ENCODE peak calls at places on chromosomes 16 and 17, in ten cellular contexts. B is A549, I is SK-N-SH, S is stomach, Q is sigmoid colon, M is ovary, F is GM12878, P is tibial nerve, Y is H1, K is transverse colon. J is an unnamed sample.

GRCh38 chr16:53445534-53445933 is 11.3 kb downstream of the RBL2 start:
- DNase-seq in Y (no peak), B (no peak), F (no peak), S (no peak), M (no peak), Q (no peak), P (no peak), I (no peak), K (no peak), J (no peak)

GRCh38 chr16:78264642-78265041 is 165.2 kb downstream of the WWOX start:
- DNase-seq in B (no peak), I (no peak), S (no peak), Y (no peak), M (no peak), F (no peak), K (no peak), P (no peak), Q (no peak), J (no peak)

GRCh38 chr17:39064374-39064773 is 87.1 kb downstream of the PLXDC1 start:
- DNase-seq in B (no peak), P (no peak), Q (no peak), Y (no peak), I (no peak), S (no peak), K (no peak), F (no peak), M (no peak), J (no peak)

GRCh38 chr17:9842057-9842758 is 16.5 kb downstream of the GLP2R start:
- DNase-seq in P (peak; percentile 43), S (peak; percentile 27), M (peak; percentile 80), Q (peak; percentile 95), F (no peak), Y (no peak), I (no peak), K (peak; percentile 52), B (peak; percentile 65), J (no peak)

GRCh38 chr16:15879255-15879804 is 9.1 kb downstream of the CEP20 start:
- DNase-seq in B (peak; percentile 90), S (no peak), M (no peak), Y (no peak), I (no peak), P (no peak), F (no peak), Q (no peak), K (no peak), J (no peak)

GRCh38 chr16:9521749-9522370 is 430.4 kb downstream of the HAPSTR1 start:
- DNase-seq in F (no peak), B (no peak), K (no peak), Q (no peak), I (no peak), S (no peak), M (no peak), Y (no peak), P (no peak), J (no peak)

GRCh38 chr17:51059781-51060180 is 60.9 kb downstream of the SPAG9 start:
- DNase-seq in K (no peak), B (no peak), M (no peak), Y (no peak), Q (no peak), F (no peak), I (no peak), S (no peak), P (no peak), J (no peak)

GRCh38 chr17:75753514-75754377 is 11.2 kb downstream of the GALK1 start:
- DNase-seq in K (peak; percentile 74), F (no peak), P (no peak), S (peak; percentile 51), M (peak; percentile 79), Q (peak; percentile 89), I (peak; percentile 98), B (no peak), Y (peak; percentile 43), J (peak; percentile 73)

GRCh38 chr17:70775667-70776066 is 606.3 kb downstream of the KCNJ2 start:
- DNase-seq in F (no peak), B (no peak), P (no peak), I (peak; percentile 28), Q (no peak), S (no peak), M (no peak), K (no peak), Y (no peak), J (no peak)

GRCh38 chr17:77282524-77283515 is 142.1 kb downstream of the SEC14L1 start:
- DNase-seq in P (no peak), F (peak; percentile 31), K (peak; percentile 66), Y (no peak), M (no peak), I (peak; percentile 71), B (no peak), Q (peak; percentile 63), S (peak; percentile 80), J (no peak)

GRCh38 chr17:44688200-44688599 is 1.4 kb downstream of the CCDC43 start:
- DNase-seq in K (no peak), S (no peak), Q (no peak), P (no peak), B (no peak), Y (no peak), I (no peak), M (no peak), F (no peak), J (no peak)
- H3K4me3 ChIP-seq in K (peak overlapping the region; percentile 73), S (peak overlapping the region; percentile 93), Q (no peak overlapping the region), P (no peak overlapping the region), B (peak overlapping the region; percentile 67), Y (no peak overlapping the region), I (no peak overlapping the region), M (no peak overlapping the region), F (peak overlapping the region; percentile 96), J (no peak overlapping the region)

DNA sequence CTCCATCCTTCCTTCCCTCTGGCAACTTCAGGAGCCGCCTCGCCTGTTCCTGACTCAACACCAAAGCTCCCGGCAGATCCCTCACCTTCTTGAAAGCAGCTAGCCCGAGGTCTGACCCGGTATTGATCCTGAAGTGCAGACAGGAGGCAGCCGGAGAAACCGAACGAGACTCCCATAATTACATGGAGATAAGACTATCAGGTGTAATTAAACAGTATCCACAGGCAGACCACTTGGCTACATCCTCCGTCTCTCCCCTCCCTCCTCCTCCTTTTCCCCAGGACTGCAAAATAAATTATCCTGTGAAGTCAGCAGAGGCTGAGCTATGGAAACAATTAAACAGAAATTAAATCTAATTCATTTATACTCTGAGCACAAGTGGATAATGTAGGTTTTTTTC is 93.0 kb downstream of the RBFOX3 start:
- DNase-seq in B (no peak), K (no peak), P (no peak), Q (no peak), Y (no peak), S (no peak), F (no peak), I (peak; percentile 87), M (no peak), J (no peak)
- TF ChIP-seq EP300 in B (no peak), K (no peak), P (no peak), Q (no peak), Y (no peak), S (no peak), F (no peak), I (no peak), M (no peak), J (no peak)

GRCh38 chr17:49993423-49994037 is 1.5 kb downstream of the DLX3 start:
- DNase-seq in P (no peak), B (no peak), I (peak; percentile 71), Y (no peak), M (no peak), Q (no peak), F (no peak), S (peak; percentile 43), K (no peak), J (no peak)

GRCh38 chr17:49995055-49995738 is at the start of gene DLX3:
- DNase-seq in B (peak; percentile 68), I (peak; percentile 81), F (no peak), K (peak; percentile 60), M (peak; percentile 72), Y (peak; percentile 65), S (peak; percentile 81), P (peak; percentile 20), Q (peak; percentile 86), J (peak; percentile 84)

GRCh38 chr17:49992933-49993422 is 2.0 kb downstream of the DLX3 start:
- DNase-seq in P (no peak), Q (no peak), B (no peak), K (no peak), Y (no peak), F (no peak), M (no peak), S (no peak), I (peak; percentile 31), J (peak; percentile 49)

GRCh38 chr17:49996121-49996494 is 1.1 kb upstream of the DLX3 start:
- DNase-seq in S (no peak), Q (no peak), I (no peak), M (no peak), B (no peak), Y (no peak), P (no peak), F (no peak), K (no peak), J (no peak)

GRCh38 chr17:49994085-49995054 is 654 bp downstream of the DLX3 start:
- DNase-seq in B (no peak), K (no peak), M (no peak), Y (no peak), S (no peak), I (peak; percentile 36), F (no peak), P (no peak), Q (no peak), J (peak; percentile 78)
- H3K4me3 ChIP-seq in B (peak overlapping the region; percentile 37), K (peak overlapping the region; percentile 58), M (peak overlapping the region; percentile 27), Y (peak overlapping the region; percentile 41), S (peak overlapping the region; percentile 55), I (peak overlapping the region; percentile 32), F (no peak overlapping the region), P (peak overlapping the region; percentile 21), Q (peak overlapping the region; percentile 37), J (peak overlapping the region; percentile 57)

GRCh38 chr16:75433732-75434413 is 570 bp upstream of the CFDP1 start:
- DNase-seq in F (no peak), Y (peak; percentile 34), P (peak; percentile 73), Q (peak; percentile 92), M (peak; percentile 82), I (peak; percentile 68), K (peak; percentile 74), B (peak; percentile 69), S (peak; percentile 71), J (peak; percentile 81)

GRCh38 chr16:75429621-75430403 is 3.5 kb downstream of the CFDP1 start:
- DNase-seq in B (no peak), I (no peak), F (no peak), Q (no peak), S (no peak), K (no peak), P (no peak), Y (no peak), M (no peak), J (no peak)

GRCh38 chr16:75432828-75433731 is at the start of gene CFDP1:
- DNase-seq in P (peak; percentile 91), S (peak; percentile 96), Q (peak; percentile 98), K (peak; percentile 96), Y (peak; percentile 89), I (peak; percentile 98), M (peak; percentile 96), B (peak; percentile 98), F (peak; percentile 80), J (peak; percentile 98)
- TF ChIP-seq EP300 in P (peak; percentile 95), S (no peak), Q (no peak), K (no peak), Y (no peak), I (peak; percentile 9), M (no peak), B (no peak), F (no peak), J (no peak)